ENCODE peak calls at places on chromosomes 6 and 20, in four cellular contexts. E is heart left ventricle, Q is endothelial cell of umbilical vein, W is breast epithelium. M is an unnamed sample. For H3K4me1 and H3K27me3, the result is how much of the 10 kb centered on the place peaks cover.

GRCh38 chr20:1934162-1934561 is 39.0 kb downstream of the SIRPA start:
- DNase-seq in E (no peak), Q (no peak), W (no peak), M (peak)

GRCh38 chr6:127844529-127844928 is 56.3 kb downstream of the THEMIS start:
- DNase-seq in E (no peak), Q (no peak), W (no peak), M (no peak)

GRCh38 chr20:1440024-1440423 is 26.6 kb downstream of the NSFL1C start:
- DNase-seq in E (no peak), Q (peak), W (no peak), M (no peak)

GRCh38 chr6:36979343-36979742 is 6.7 kb downstream of the MTCH1 start:
- DNase-seq in E (peak), Q (peak), W (no peak), M (peak)

GRCh38 chr6:141421378-141421777 is 711.3 kb upstream of the GJE1 start:
- DNase-seq in E (no peak), Q (peak), W (no peak), M (no peak)

GRCh38 chr6:31769684-31770371 is 7.3 kb downstream of the VWA7 start:
- DNase-seq in E (peak), Q (peak), W (peak), M (peak)

GRCh38 chr20:5918856-5919633 is 31.3 kb downstream of the TRMT6 start:
- DNase-seq in E (no peak), Q (peak), W (no peak), M (no peak)

GRCh38 chr6:16764188-16764950 is 3.1 kb upstream of the ATXN1 start:
- DNase-seq in E (no peak), Q (peak), W (no peak), M (no peak)

GRCh38 chr6:169702640-169703246 is 817 bp downstream of the C6orf120 start:
- DNase-seq in E (no peak), Q (no peak), W (no peak), M (peak)

GRCh38 chr20:41480054-41480770 is 113.6 kb upstream of the EMILIN3 start:
- DNase-seq in E (no peak), Q (peak), W (no peak), M (no peak)

GRCh38 chr20:33655164-33655563 is 7.0 kb upstream of the C20orf144 start:
- DNase-seq in E (no peak), Q (no peak), W (no peak), M (no peak)

GRCh38 chr6:123655520-123656306 is 19.0 kb upstream of the TRDN start:
- DNase-seq in E (no peak), Q (peak), W (no peak), M (no peak)

GRCh38 chr20:63978319-63979220 is 872 bp downstream of the SAMD10 start:
- DNase-seq in E (peak), Q (peak), W (peak), M (peak)

GRCh38 chr6:168517742-168518347 is 76.9 kb downstream of the SMOC2 start:
- DNase-seq in E (no peak), Q (no peak), W (no peak), M (no peak)

GRCh38 chr20:19875746-19876145 is 117.7 kb downstream of the RIN2 start:
- DNase-seq in E (no peak), Q (no peak), W (no peak), M (no peak)

GRCh38 chr6:124964764-124965105 is 2.5 kb downstream of the RNF217 start:
- DNase-seq in E (no peak), Q (no peak), W (no peak), M (no peak)

GRCh38 chr20:44460795-44461141 is 14.9 kb upstream of the TTPAL start:
- DNase-seq in E (no peak), Q (peak), W (no peak), M (no peak)

GRCh38 chr6:3624268-3625136 is 127.0 kb downstream of the PXDC1 start:
- DNase-seq in E (no peak), Q (no peak), W (no peak), M (no peak)

DNA sequence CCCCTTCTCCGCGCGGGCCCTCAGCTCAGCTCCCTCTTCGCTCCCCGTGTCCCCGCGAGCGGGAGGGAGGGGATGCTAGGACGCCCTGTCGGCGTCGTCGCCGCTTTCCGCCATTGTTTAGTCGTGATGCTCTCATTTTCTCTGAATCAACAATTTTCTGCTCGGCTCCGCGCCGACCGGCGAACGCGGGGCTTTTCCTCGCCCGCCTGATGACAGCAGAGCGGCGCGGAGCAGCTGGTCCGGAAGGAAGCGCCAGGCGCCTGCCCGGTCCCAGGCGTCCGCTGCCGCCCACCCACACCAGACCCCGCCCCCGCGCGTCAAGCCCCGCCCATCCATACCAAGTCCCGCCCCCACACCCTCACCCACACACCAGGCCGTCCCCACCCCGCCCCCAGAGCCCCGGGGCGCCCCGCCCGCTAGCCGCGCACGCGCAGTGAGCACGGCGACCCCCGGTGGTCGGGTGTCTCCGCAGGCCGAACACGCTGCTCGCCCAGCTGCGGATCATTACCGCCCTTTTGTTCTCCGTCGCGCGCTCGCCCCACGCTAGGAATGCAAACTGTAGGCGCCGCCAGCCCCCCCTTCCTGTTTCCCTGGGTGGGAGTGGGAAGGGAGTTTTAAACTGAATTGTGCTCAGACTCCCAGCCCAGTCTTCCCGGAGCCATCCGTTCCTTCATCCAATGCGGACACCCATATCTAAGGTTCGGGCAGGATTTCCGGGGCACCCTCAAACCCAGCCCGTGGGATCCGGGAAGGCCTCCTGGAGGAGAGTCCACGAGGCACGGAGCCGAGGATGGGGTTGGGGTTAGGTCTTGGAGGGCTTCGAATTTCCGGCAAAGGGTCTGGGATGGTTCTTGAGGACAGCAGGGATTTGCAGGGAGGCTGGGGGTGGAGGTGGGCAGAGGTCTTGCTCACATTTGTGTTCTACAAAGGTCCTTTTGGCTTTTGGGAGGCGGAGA is 49.8 kb upstream of the SLC32A1 start:
- DNase-seq in E (no peak), Q (peak), W (no peak), M (no peak)
- TF ChIP-seq POLR2A in E (no peak), Q (peak), W (no peak), M (no peak)

GRCh38 chr6:43037197-43037596 is 15.8 kb downstream of the RRP36 start:
- DNase-seq in E (no peak), Q (no peak), W (no peak), M (no peak)
- H3K4me1 ChIP-seq in E (under half), Q (under half), W (under half), M (under half)

GRCh38 chr6:138571585-138572199 is 72.4 kb upstream of the NHSL1 start:
- DNase-seq in E (no peak), Q (no peak), W (no peak), M (no peak)
- H3K27me3 ChIP-seq in E (under half), Q (under half), W (under half), M (under half)

GRCh38 chr6:9632026-9632425 is 782.8 kb downstream of the TFAP2A start:
- DNase-seq in E (no peak), Q (peak), W (no peak), M (no peak)
- TF ChIP-seq POLR2A in E (no peak), Q (peak), W (no peak), M (no peak)

M was measured in uterus.